ENCODE peak calls at places on chromosome 7, in five cellular contexts. P is ACHN, F is NCI-H82, E is anterior cingulate cortex, D is thoracic aorta. Q is an unnamed sample.
A peak's percentile ranks its signal among the peaks of the same experiment; 100 is the strongest.

GRCh38 chr7:24773646-24774045 is 16.4 kb upstream of the GSDME start:
- DNase-seq in P (no peak), F (no peak), E (no peak), D (no peak), Q (no peak)

GRCh38 chr7:151051108-151051507 is 2.8 kb downstream of the ASIC3 start:
- DNase-seq in P (peak; percentile 77), F (no peak), E (no peak), D (no peak), Q (peak; percentile 72)

GRCh38 chr7:152177696-152178404 is 152.4 kb downstream of the GALNT11 start:
- DNase-seq in P (no peak), F (no peak), E (no peak), D (no peak), Q (no peak)

GRCh38 chr7:12770227-12770975 is 83.0 kb downstream of the ARL4A start:
- DNase-seq in P (no peak), F (no peak), E (no peak), D (no peak), Q (peak; percentile 75)

GRCh38 chr7:138460176-138460648 is at the start of gene TRIM24:
- DNase-seq in P (no peak), F (no peak), E (no peak), D (peak; percentile 84), Q (peak; percentile 100)

GRCh38 chr7:98617051-98617959 is at the start of gene NPTX2:
- DNase-seq in P (peak; percentile 25), F (peak; percentile 93), E (no peak), D (no peak), Q (peak; percentile 89)

GRCh38 chr7:43303740-43304241 is 191.3 kb downstream of the HECW1 start:
- DNase-seq in P (no peak), F (no peak), E (no peak), D (no peak), Q (no peak)

GRCh38 chr7:46569117-46569433 is 648.0 kb upstream of the IGFBP3 start:
- DNase-seq in P (peak; percentile 85), F (peak; percentile 89), E (no peak), D (no peak), Q (no peak)

GRCh38 chr7:137836113-137836509 is 10.7 kb downstream of the DGKI start:
- DNase-seq in P (no peak), F (no peak), E (no peak), D (no peak), Q (no peak)

GRCh38 chr7:108497082-108497725 is 28.7 kb downstream of the PNPLA8 start:
- DNase-seq in P (peak; percentile 71), F (peak; percentile 80), E (no peak), D (no peak), Q (peak; percentile 79)

GRCh38 chr7:80498481-80499349 is 13.1 kb downstream of the GNAT3 start:
- DNase-seq in P (no peak), F (no peak), E (no peak), D (no peak), Q (no peak)

GRCh38 chr7:123498651-123499050 is 35.7 kb downstream of the IQUB start:
- DNase-seq in P (no peak), F (peak; percentile 21), E (no peak), D (no peak), Q (no peak)

GRCh38 chr7:25579688-25580075 is 351.4 kb upstream of the NPVF start:
- DNase-seq in P (no peak), F (peak; percentile 97), E (no peak), D (no peak), Q (no peak)

GRCh38 chr7:29345590-29345989 is 151.0 kb downstream of the CHN2 start:
- DNase-seq in P (peak; percentile 51), F (peak; percentile 70), E (no peak), D (no peak), Q (peak; percentile 75)

GRCh38 chr7:65239707-65240352 is 133.8 kb upstream of the ZNF92 start:
- DNase-seq in P (peak; percentile 65), F (no peak), E (no peak), D (no peak), Q (peak; percentile 56)

GRCh38 chr7:15345216-15345615 is 216.6 kb downstream of the AGMO start:
- DNase-seq in P (no peak), F (no peak), E (no peak), D (no peak), Q (no peak)

GRCh38 chr7:139018910-139019309 is 16.9 kb downstream of the ZC3HAV1L start:
- DNase-seq in P (no peak), F (no peak), E (no peak), D (no peak), Q (no peak)

GRCh38 chr7:70693300-70693689 is 438.6 kb upstream of the GALNT17 start:
- DNase-seq in P (no peak), F (no peak), E (no peak), D (no peak), Q (peak; percentile 69)

GRCh38 chr7:157687845-157688244 is 351.0 kb downstream of the DNAJB6 start:
- DNase-seq in P (no peak), F (no peak), E (no peak), D (no peak), Q (no peak)

GRCh38 chr7:90607196-90607595 is 11.1 kb downstream of the CDK14 start:
- DNase-seq in P (no peak), F (no peak), E (no peak), D (no peak), Q (no peak)

GRCh38 chr7:38310601-38311057 is 37.2 kb upstream of the TARP start:
- DNase-seq in P (peak; percentile 17), F (no peak), E (no peak), D (no peak), Q (peak; percentile 21)

GRCh38 chr7:150435390-150436073 is 14.9 kb upstream of the GIMAP8 start:
- DNase-seq in P (no peak), F (no peak), E (no peak), D (no peak), Q (no peak)

GRCh38 chr7:5629941-5630340 is 151.5 kb downstream of the RNF216 start:
- DNase-seq in P (peak; percentile 61), F (no peak), E (no peak), D (no peak), Q (no peak)

GRCh38 chr7:90212149-90212495 is 582 bp downstream of the STEAP2 start:
- DNase-seq in P (no peak), F (peak; percentile 56), E (no peak), D (no peak), Q (no peak)

GRCh38 chr7:131031100-131031868 is 296.4 kb upstream of the MKLN1 start:
- DNase-seq in P (no peak), F (no peak), E (no peak), D (no peak), Q (no peak)

GRCh38 chr7:107035446-107035845 is 9.1 kb upstream of the PRKAR2B start:
- DNase-seq in P (peak; percentile 86), F (no peak), E (no peak), D (no peak), Q (no peak)

GRCh38 chr7:88480901-88481300 is 174.2 kb upstream of the STEAP4 start:
- DNase-seq in P (no peak), F (no peak), E (peak; percentile 28), D (no peak), Q (peak; percentile 87)

GRCh38 chr7:68258569-68258968 is 1261.9 kb downstream of the TYW1 start:
- DNase-seq in P (no peak), F (no peak), E (no peak), D (no peak), Q (peak; percentile 81)

GRCh38 chr7:155804431-155804831 is 7.8 kb downstream of the SHH start:
- DNase-seq in P (no peak), F (no peak), E (no peak), D (no peak), Q (peak; percentile 45)

GRCh38 chr7:139023076-139023475 is 12.8 kb downstream of the ZC3HAV1L start:
- DNase-seq in P (peak; percentile 39), F (no peak), E (no peak), D (no peak), Q (no peak)

GRCh38 chr7:154682003-154682402 is 320.9 kb downstream of the PAXIP1 start:
- DNase-seq in P (no peak), F (no peak), E (no peak), D (no peak), Q (no peak)

GRCh38 chr7:7408001-7408770 is 127.5 kb downstream of the COL28A1 start:
- DNase-seq in P (no peak), F (no peak), E (no peak), D (no peak), Q (peak; percentile 14)

GRCh38 chr7:4689151-4689550 is 7.1 kb downstream of the FOXK1 start:
- DNase-seq in P (no peak), F (no peak), E (no peak), D (no peak), Q (no peak)

GRCh38 chr7:92674379-92674778 is 84.2 kb upstream of the FAM133B start:
- DNase-seq in P (no peak), F (no peak), E (no peak), D (no peak), Q (no peak)

GRCh38 chr7:1505731-1506550 is 1.8 kb upstream of the INTS1 start:
- DNase-seq in P (no peak), F (peak; percentile 22), E (no peak), D (no peak), Q (peak; percentile 76)

Q was measured in NCI-H69.